ENCODE peak calls at places on chromosome 3, in seven cellular contexts. J is PC-9; H is naive thymus-derived CD4-positive, alpha-beta T cell; Z is A549; S is adrenal gland; G is fibroblast of lung; D is suprapubic skin. P is an unnamed sample.

GRCh38 chr3:11385908-11386307 is 113.7 kb downstream of the ATG7 start:
- DNase-seq in J (no peak), H (no peak), Z (peak; percentile 6), S (no peak), G (peak; percentile 91), D (no peak), P (no peak)

GRCh38 chr3:99545941-99546580 is 92.3 kb upstream of the COL8A1 start:
- DNase-seq in J (no peak), H (no peak), Z (no peak), S (no peak), G (no peak), D (no peak), P (no peak)

GRCh38 chr3:55486101-55486856 is 827 bp downstream of the WNT5A start:
- DNase-seq in J (no peak), H (no peak), Z (no peak), S (peak; percentile 54), G (peak; percentile 85), D (no peak), P (peak; percentile 70)

GRCh38 chr3:33233884-33234283 is 15.3 kb upstream of the SUSD5 start:
- DNase-seq in J (no peak), H (no peak), Z (no peak), S (no peak), G (no peak), D (no peak), P (no peak)

GRCh38 chr3:10883478-10884234 is 67.6 kb downstream of the SLC6A11 start:
- DNase-seq in J (no peak), H (no peak), Z (peak; percentile 31), S (peak; percentile 18), G (peak; percentile 5), D (no peak), P (no peak)

GRCh38 chr3:66403268-66403990 is 97.4 kb downstream of the LRIG1 start:
- DNase-seq in J (no peak), H (no peak), Z (no peak), S (no peak), G (peak; percentile 64), D (no peak), P (no peak)

GRCh38 chr3:160343132-160343531 is 55.9 kb downstream of the IFT80 start:
- DNase-seq in J (no peak), H (peak; percentile 1), Z (peak; percentile 19), S (no peak), G (peak; percentile 25), D (no peak), P (no peak)

GRCh38 chr3:107981471-107982111 is 109.2 kb downstream of the CD47 start:
- DNase-seq in J (peak; percentile 59), H (no peak), Z (no peak), S (peak; percentile 26), G (no peak), D (no peak), P (peak; percentile 61)

GRCh38 chr3:133693821-133694220 is 32.1 kb upstream of the TOPBP1 start:
- DNase-seq in J (peak; percentile 39), H (no peak), Z (no peak), S (no peak), G (no peak), D (no peak), P (no peak)

GRCh38 chr3:5002174-5002870 is 23.1 kb downstream of the BHLHE40 start:
- DNase-seq in J (no peak), H (no peak), Z (no peak), S (no peak), G (no peak), D (peak; percentile 49), P (no peak)

GRCh38 chr3:151974067-151974466 is 100.6 kb downstream of the SUCNR1 start:
- DNase-seq in J (no peak), H (no peak), Z (no peak), S (no peak), G (peak; percentile 67), D (no peak), P (no peak)

GRCh38 chr3:119774419-119774818 is 7.5 kb upstream of the NR1I2 start:
- DNase-seq in J (no peak), H (no peak), Z (no peak), S (no peak), G (no peak), D (no peak), P (no peak)

GRCh38 chr3:134392336-134392983 is 18.2 kb upstream of the AMOTL2 start:
- DNase-seq in J (no peak), H (no peak), Z (no peak), S (no peak), G (peak; percentile 39), D (peak; percentile 58), P (no peak)

GRCh38 chr3:13280122-13280790 is 139.9 kb downstream of the NUP210 start:
- DNase-seq in J (no peak), H (no peak), Z (no peak), S (no peak), G (no peak), D (no peak), P (no peak)

GRCh38 chr3:145776782-145777408 is 384.1 kb downstream of the PLOD2 start:
- DNase-seq in J (no peak), H (no peak), Z (peak; percentile 68), S (peak; percentile 77), G (peak; percentile 50), D (no peak), P (no peak)

GRCh38 chr3:46954178-46954577 is 22.4 kb downstream of the CCDC12 start:
- DNase-seq in J (no peak), H (no peak), Z (no peak), S (no peak), G (no peak), D (no peak), P (no peak)

GRCh38 chr3:108669211-108669610 is 79.7 kb downstream of the DZIP3 start:
- DNase-seq in J (no peak), H (no peak), Z (no peak), S (no peak), G (no peak), D (no peak), P (no peak)

GRCh38 chr3:65714138-65714537 is 324.6 kb downstream of the MAGI1 start:
- DNase-seq in J (no peak), H (no peak), Z (peak; percentile 16), S (peak; percentile 19), G (peak; percentile 88), D (no peak), P (peak; percentile 16)

GRCh38 chr3:23728651-23729117 is 77.1 kb upstream of the UBE2E1 start:
- DNase-seq in J (peak; percentile 86), H (no peak), Z (no peak), S (no peak), G (peak; percentile 57), D (peak; percentile 65), P (no peak)

GRCh38 chr3:156376199-156376598 is 178.7 kb downstream of the SSR3 start:
- DNase-seq in J (no peak), H (no peak), Z (no peak), S (no peak), G (no peak), D (no peak), P (no peak)

GRCh38 chr3:156381253-156381652 is 173.7 kb downstream of the SSR3 start:
- DNase-seq in J (no peak), H (no peak), Z (no peak), S (no peak), G (no peak), D (no peak), P (no peak)

GRCh38 chr3:156378871-156379270 is 176.0 kb downstream of the SSR3 start:
- DNase-seq in J (no peak), H (no peak), Z (no peak), S (no peak), G (no peak), D (no peak), P (no peak)

GRCh38 chr3:156377266-156377665 is 177.7 kb downstream of the SSR3 start:
- DNase-seq in J (no peak), H (no peak), Z (no peak), S (no peak), G (no peak), D (no peak), P (no peak)

GRCh38 chr3:156379327-156379726 is 175.6 kb downstream of the SSR3 start:
- DNase-seq in J (no peak), H (no peak), Z (no peak), S (no peak), G (no peak), D (no peak), P (no peak)
- H3K4me1 ChIP-seq in J (no peaks in the 10 kb centered on the region), H (no peaks in the 10 kb centered on the region), Z (no peaks in the 10 kb centered on the region), S (no peaks in the 10 kb centered on the region), G (no peaks in the 10 kb centered on the region), D (peaks cover 3% of the 10 kb centered on the region), P (peaks cover 16% of the 10 kb centered on the region)

DNA sequence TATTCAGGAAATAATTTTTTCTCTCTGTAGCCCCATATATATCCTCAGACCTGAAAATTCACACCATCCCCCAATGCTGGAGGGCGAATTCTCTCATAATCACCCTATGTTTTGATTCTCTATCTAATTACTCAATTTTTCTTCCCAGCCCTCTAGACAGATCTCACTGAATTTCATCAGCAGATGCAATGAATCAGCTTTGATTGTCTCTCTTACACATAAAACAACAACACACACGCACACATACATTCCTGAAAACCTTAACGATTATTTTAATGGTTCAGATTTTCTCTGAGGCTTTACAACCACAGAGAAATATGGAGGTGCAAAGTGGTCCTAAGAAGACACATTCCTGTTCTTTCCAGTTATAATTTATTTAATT is 11.1 kb downstream of the RBMS3 start:
- DNase-seq in J (no peak), H (no peak), Z (no peak), S (no peak), G (no peak), D (no peak), P (no peak)
- H3K4me1 ChIP-seq in J (no peaks in the 10 kb centered on the region), H (no peaks in the 10 kb centered on the region), Z (peaks cover 30% of the 10 kb centered on the region), S (peaks cover under 1% of the 10 kb centered on the region), G (peaks cover 6% of the 10 kb centered on the region), D (peaks cover 30% of the 10 kb centered on the region), P (peaks cover 89% of the 10 kb centered on the region)

DNA sequence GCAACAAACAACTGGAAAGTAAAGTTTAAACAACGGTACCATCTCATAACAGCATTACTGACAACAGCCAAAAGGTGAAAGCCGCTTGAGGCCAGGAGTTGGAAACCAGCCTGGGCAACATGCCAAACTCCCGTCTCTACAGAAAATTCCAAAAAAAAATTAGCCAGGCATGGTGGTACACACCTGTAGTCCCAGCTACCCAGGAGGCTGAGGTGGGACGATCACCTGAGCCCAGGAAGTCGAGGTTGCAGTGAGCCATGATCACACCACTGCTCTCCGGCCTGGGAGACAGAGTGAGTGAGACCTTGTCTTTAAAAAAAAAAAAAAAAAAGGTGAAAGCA is 4.4 kb downstream of the TNK2 start:
- DNase-seq in J (no peak), H (no peak), Z (no peak), S (no peak), G (no peak), D (no peak), P (no peak)
- H3K4me1 ChIP-seq in J (peaks cover 33% of the 10 kb centered on the region), H (peaks cover 52% of the 10 kb centered on the region), Z (peaks cover 18% of the 10 kb centered on the region), S (peaks cover 14% of the 10 kb centered on the region), G (peaks cover 11% of the 10 kb centered on the region), D (peaks cover 69% of the 10 kb centered on the region), P (peaks cover 28% of the 10 kb centered on the region)

DNA sequence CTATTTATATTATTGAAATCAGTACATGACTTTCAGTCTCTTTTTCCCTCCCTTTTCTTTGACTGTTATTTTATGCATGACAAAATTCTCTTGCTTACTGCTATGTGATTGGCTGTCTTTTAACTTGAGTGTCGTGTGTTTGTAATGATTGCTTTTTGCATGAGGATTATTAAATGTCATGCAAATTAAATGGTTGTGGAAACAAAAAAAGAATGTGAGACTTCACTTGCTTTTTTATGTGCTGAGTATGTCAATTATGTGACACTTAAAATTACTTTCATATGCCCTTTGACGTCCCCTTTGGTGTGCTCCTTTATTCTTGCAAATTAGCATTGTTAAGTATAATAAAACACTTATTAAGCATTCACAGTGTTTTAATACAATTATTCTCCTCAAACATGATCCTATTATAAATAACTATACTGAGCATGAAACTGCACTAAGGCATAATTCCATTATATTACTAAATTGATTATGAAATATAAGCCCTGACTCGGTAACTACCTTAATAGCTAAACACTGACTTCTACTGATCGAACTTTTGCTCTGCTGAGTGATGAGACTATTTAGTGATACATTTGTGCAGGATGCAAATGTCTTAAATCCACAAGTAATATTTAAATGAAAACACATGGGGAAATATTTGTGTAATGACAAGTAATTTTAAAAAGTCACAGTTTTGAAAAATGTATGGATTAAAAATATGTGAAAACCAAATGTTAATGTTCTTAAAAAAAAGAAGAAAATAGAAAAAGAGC is 401.7 kb downstream of the NLGN1 start:
- DNase-seq in J (no peak), H (no peak), Z (no peak), S (no peak), G (no peak), D (no peak), P (no peak)
- H3K4me1 ChIP-seq in J (no peaks in the 10 kb centered on the region), H (no peaks in the 10 kb centered on the region), Z (no peaks in the 10 kb centered on the region), S (no peaks in the 10 kb centered on the region), G (no peaks in the 10 kb centered on the region), D (no peaks in the 10 kb centered on the region), P (no peaks in the 10 kb centered on the region)